ENCODE peak calls at places on chromosomes 13 and 19, in seven cellular contexts. One of them, this sample, is unnamed.
A peak's percentile ranks its signal among the peaks of the same experiment; 100 is the strongest.

GRCh38 chr13:108044929-108045328 is 170.4 kb downstream of the LIG4 start:
- DNase-seq in adipocyte: no peak
- DNase-seq in Peyer's patch: no peak
- DNase-seq in neuronal stem cell: no peak
- DNase-seq in Karpas-422: no peak
- DNase-seq in effector memory CD4-positive, alpha-beta T cell: no peak
- DNase-seq in psoas muscle: no peak
- DNase-seq in this sample: no peak

GRCh38 chr13:99086869-99087129 is 108.9 kb upstream of the DOCK9 start:
- DNase-seq in adipocyte: no peak
- DNase-seq in Peyer's patch: peak; percentile 36
- DNase-seq in neuronal stem cell: peak; percentile 31
- DNase-seq in Karpas-422: no peak
- DNase-seq in effector memory CD4-positive, alpha-beta T cell: no peak
- DNase-seq in psoas muscle: peak; percentile 68
- DNase-seq in this sample: no peak

GRCh38 chr13:49615844-49616687 is 12.2 kb upstream of the ARL11 start:
- DNase-seq in adipocyte: no peak
- DNase-seq in Peyer's patch: no peak
- DNase-seq in neuronal stem cell: no peak
- DNase-seq in Karpas-422: no peak
- DNase-seq in effector memory CD4-positive, alpha-beta T cell: no peak
- DNase-seq in psoas muscle: no peak
- DNase-seq in this sample: no peak

GRCh38 chr13:34419025-34419424 is 523.0 kb upstream of the NBEA start:
- DNase-seq in adipocyte: no peak
- DNase-seq in Peyer's patch: no peak
- DNase-seq in neuronal stem cell: no peak
- DNase-seq in Karpas-422: no peak
- DNase-seq in effector memory CD4-positive, alpha-beta T cell: no peak
- DNase-seq in psoas muscle: no peak
- DNase-seq in this sample: no peak

GRCh38 chr13:35514801-35515502 is 38.5 kb upstream of the MAB21L1 start:
- DNase-seq in adipocyte: no peak
- DNase-seq in Peyer's patch: no peak
- DNase-seq in neuronal stem cell: no peak
- DNase-seq in Karpas-422: no peak
- DNase-seq in effector memory CD4-positive, alpha-beta T cell: no peak
- DNase-seq in psoas muscle: no peak
- DNase-seq in this sample: no peak

GRCh38 chr13:98586400-98587144 is 9.7 kb upstream of the STK24 start:
- DNase-seq in adipocyte: no peak
- DNase-seq in Peyer's patch: no peak
- DNase-seq in neuronal stem cell: no peak
- DNase-seq in Karpas-422: peak; percentile 25
- DNase-seq in effector memory CD4-positive, alpha-beta T cell: no peak
- DNase-seq in psoas muscle: no peak
- DNase-seq in this sample: no peak

GRCh38 chr13:77310579-77311279 is 16.2 kb downstream of the MYCBP2 start:
- DNase-seq in adipocyte: peak; percentile 31
- DNase-seq in Peyer's patch: no peak
- DNase-seq in neuronal stem cell: no peak
- DNase-seq in Karpas-422: no peak
- DNase-seq in effector memory CD4-positive, alpha-beta T cell: no peak
- DNase-seq in psoas muscle: no peak
- DNase-seq in this sample: no peak

GRCh38 chr13:34990399-34991224 is 48.5 kb downstream of the NBEA start:
- DNase-seq in adipocyte: no peak
- DNase-seq in Peyer's patch: no peak
- DNase-seq in neuronal stem cell: no peak
- DNase-seq in Karpas-422: no peak
- DNase-seq in effector memory CD4-positive, alpha-beta T cell: no peak
- DNase-seq in psoas muscle: no peak
- DNase-seq in this sample: no peak

GRCh38 chr19:54469496-54469934 is 3.6 kb downstream of the CDC42EP5 start:
- DNase-seq in adipocyte: no peak
- DNase-seq in Peyer's patch: no peak
- DNase-seq in neuronal stem cell: no peak
- DNase-seq in Karpas-422: no peak
- DNase-seq in effector memory CD4-positive, alpha-beta T cell: no peak
- DNase-seq in psoas muscle: peak; percentile 79
- DNase-seq in this sample: peak; percentile 42

GRCh38 chr13:57740719-57741118 is 109.2 kb downstream of the PCDH17 start:
- DNase-seq in adipocyte: no peak
- DNase-seq in Peyer's patch: no peak
- DNase-seq in neuronal stem cell: no peak
- DNase-seq in Karpas-422: no peak
- DNase-seq in effector memory CD4-positive, alpha-beta T cell: no peak
- DNase-seq in psoas muscle: no peak
- DNase-seq in this sample: no peak

GRCh38 chr13:63279136-63279535 is 1863.5 kb upstream of the PCDH20 start:
- DNase-seq in adipocyte: no peak
- DNase-seq in Peyer's patch: no peak
- DNase-seq in neuronal stem cell: no peak
- DNase-seq in Karpas-422: no peak
- DNase-seq in effector memory CD4-positive, alpha-beta T cell: no peak
- DNase-seq in psoas muscle: no peak
- DNase-seq in this sample: no peak

GRCh38 chr19:39928357-39928725 is 6.1 kb downstream of the FCGBP start:
- DNase-seq in adipocyte: no peak
- DNase-seq in Peyer's patch: no peak
- DNase-seq in neuronal stem cell: no peak
- DNase-seq in Karpas-422: peak; percentile 33
- DNase-seq in effector memory CD4-positive, alpha-beta T cell: no peak
- DNase-seq in psoas muscle: no peak
- DNase-seq in this sample: no peak

GRCh38 chr13:95677564-95678386 is 836 bp downstream of the DNAJC3 start:
- DNase-seq in adipocyte: peak; percentile 66
- DNase-seq in Peyer's patch: peak; percentile 45
- DNase-seq in neuronal stem cell: peak; percentile 38
- DNase-seq in Karpas-422: peak; percentile 68
- DNase-seq in effector memory CD4-positive, alpha-beta T cell: no peak
- DNase-seq in psoas muscle: no peak
- DNase-seq in this sample: no peak

GRCh38 chr13:36105726-36106125 is 25.5 kb downstream of the DCLK1 start:
- DNase-seq in adipocyte: no peak
- DNase-seq in Peyer's patch: no peak
- DNase-seq in neuronal stem cell: no peak
- DNase-seq in Karpas-422: no peak
- DNase-seq in effector memory CD4-positive, alpha-beta T cell: no peak
- DNase-seq in psoas muscle: no peak
- DNase-seq in this sample: no peak

GRCh38 chr19:9991425-9992191 is 18.7 kb downstream of the COL5A3 start:
- DNase-seq in adipocyte: no peak
- DNase-seq in Peyer's patch: no peak
- DNase-seq in neuronal stem cell: no peak
- DNase-seq in Karpas-422: no peak
- DNase-seq in effector memory CD4-positive, alpha-beta T cell: no peak
- DNase-seq in psoas muscle: no peak
- DNase-seq in this sample: no peak

GRCh38 chr19:51091895-51092873 is 9.5 kb upstream of the KLK14 start:
- DNase-seq in adipocyte: no peak
- DNase-seq in Peyer's patch: no peak
- DNase-seq in neuronal stem cell: no peak
- DNase-seq in Karpas-422: no peak
- DNase-seq in effector memory CD4-positive, alpha-beta T cell: no peak
- DNase-seq in psoas muscle: no peak
- DNase-seq in this sample: no peak

GRCh38 chr13:55361141-55361540 is 1779.6 kb upstream of the PRR20A start:
- DNase-seq in adipocyte: no peak
- DNase-seq in Peyer's patch: no peak
- DNase-seq in neuronal stem cell: no peak
- DNase-seq in Karpas-422: no peak
- DNase-seq in effector memory CD4-positive, alpha-beta T cell: no peak
- DNase-seq in psoas muscle: no peak
- DNase-seq in this sample: no peak

GRCh38 chr13:113029487-113030258 is 60.7 kb downstream of the MCF2L start:
- DNase-seq in adipocyte: peak; percentile 59
- DNase-seq in Peyer's patch: no peak
- DNase-seq in neuronal stem cell: peak; percentile 59
- DNase-seq in Karpas-422: peak; percentile 70
- DNase-seq in effector memory CD4-positive, alpha-beta T cell: no peak
- DNase-seq in psoas muscle: no peak
- DNase-seq in this sample: peak; percentile 98

GRCh38 chr19:19642506-19643157 is 825 bp downstream of the GMIP start:
- DNase-seq in adipocyte: peak; percentile 47
- DNase-seq in Peyer's patch: peak; percentile 69
- DNase-seq in neuronal stem cell: no peak
- DNase-seq in Karpas-422: peak; percentile 63
- DNase-seq in effector memory CD4-positive, alpha-beta T cell: peak; percentile 25
- DNase-seq in psoas muscle: no peak
- DNase-seq in this sample: no peak

GRCh38 chr19:51681286-51681956 is 11.7 kb upstream of the SPACA6 start:
- DNase-seq in adipocyte: no peak
- DNase-seq in Peyer's patch: no peak
- DNase-seq in neuronal stem cell: no peak
- DNase-seq in Karpas-422: peak; percentile 69
- DNase-seq in effector memory CD4-positive, alpha-beta T cell: no peak
- DNase-seq in psoas muscle: no peak
- DNase-seq in this sample: no peak

GRCh38 chr13:97219226-97219625 is 2.9 kb upstream of the MBNL2 start:
- DNase-seq in adipocyte: no peak
- DNase-seq in Peyer's patch: no peak
- DNase-seq in neuronal stem cell: no peak
- DNase-seq in Karpas-422: no peak
- DNase-seq in effector memory CD4-positive, alpha-beta T cell: no peak
- DNase-seq in psoas muscle: no peak
- DNase-seq in this sample: no peak

GRCh38 chr13:112073245-112074138 is 6.5 kb downstream of the SOX1 start:
- DNase-seq in adipocyte: no peak
- DNase-seq in Peyer's patch: no peak
- DNase-seq in neuronal stem cell: peak; percentile 90
- DNase-seq in Karpas-422: no peak
- DNase-seq in effector memory CD4-positive, alpha-beta T cell: no peak
- DNase-seq in psoas muscle: no peak
- DNase-seq in this sample: peak; percentile 95

GRCh38 chr19:18408053-18408476 is 10.6 kb upstream of the LRRC25 start:
- DNase-seq in adipocyte: no peak
- DNase-seq in Peyer's patch: peak; percentile 90
- DNase-seq in neuronal stem cell: no peak
- DNase-seq in Karpas-422: peak; percentile 96
- DNase-seq in effector memory CD4-positive, alpha-beta T cell: no peak
- DNase-seq in psoas muscle: peak; percentile 66
- DNase-seq in this sample: peak; percentile 83

GRCh38 chr19:13102666-13103584 is at the start of gene LYL1:
- DNase-seq in adipocyte: no peak
- DNase-seq in Peyer's patch: peak; percentile 84
- DNase-seq in neuronal stem cell: no peak
- DNase-seq in Karpas-422: peak; percentile 94
- DNase-seq in effector memory CD4-positive, alpha-beta T cell: no peak
- DNase-seq in psoas muscle: peak; percentile 88
- DNase-seq in this sample: peak; percentile 95

GRCh38 chr19:3642987-3643386 is 16.4 kb upstream of the CACTIN start:
- DNase-seq in adipocyte: peak; percentile 10
- DNase-seq in Peyer's patch: no peak
- DNase-seq in neuronal stem cell: no peak
- DNase-seq in Karpas-422: peak; percentile 57
- DNase-seq in effector memory CD4-positive, alpha-beta T cell: no peak
- DNase-seq in psoas muscle: no peak
- DNase-seq in this sample: peak; percentile 91
- H3K4me3 ChIP-seq in adipocyte: no peak overlapping the region
- H3K4me3 ChIP-seq in Peyer's patch: no peak overlapping the region
- H3K4me3 ChIP-seq in neuronal stem cell: no peak overlapping the region
- H3K4me3 ChIP-seq in Karpas-422: no peak overlapping the region
- H3K4me3 ChIP-seq in effector memory CD4-positive, alpha-beta T cell: no peak overlapping the region
- H3K4me3 ChIP-seq in psoas muscle: no peak overlapping the region
- H3K4me3 ChIP-seq in this sample: peak overlapping the region; percentile 35

DNA sequence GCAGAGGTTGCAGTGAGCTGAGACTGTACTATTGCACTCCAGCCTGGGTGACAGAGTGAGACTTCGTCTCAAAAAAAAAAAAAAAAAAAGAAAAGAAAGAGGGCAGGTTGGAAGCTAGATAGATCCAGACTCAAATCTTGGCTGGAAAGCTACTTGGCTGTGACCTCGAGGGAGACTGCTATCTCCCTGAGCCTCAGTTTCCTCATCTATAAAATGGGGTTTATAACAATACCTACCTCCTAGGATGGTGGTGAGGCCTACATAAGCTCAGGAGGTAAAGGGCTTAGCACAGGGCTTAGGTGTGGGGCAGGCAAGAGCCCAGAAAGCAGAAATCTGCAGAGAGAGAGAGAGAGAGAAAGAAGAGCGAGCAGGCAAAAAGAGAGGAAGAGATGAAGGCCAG is 24.2 kb upstream of the DACT3 start:
- DNase-seq in adipocyte: no peak
- DNase-seq in Peyer's patch: no peak
- DNase-seq in neuronal stem cell: no peak
- DNase-seq in Karpas-422: no peak
- DNase-seq in effector memory CD4-positive, alpha-beta T cell: no peak
- DNase-seq in psoas muscle: no peak
- DNase-seq in this sample: no peak
- H3K36me3 ChIP-seq in adipocyte: peaks cover 43% of the 10 kb centered on the region
- H3K36me3 ChIP-seq in Peyer's patch: no peaks in the 10 kb centered on the region
- H3K36me3 ChIP-seq in neuronal stem cell: peaks cover 34% of the 10 kb centered on the region
- H3K36me3 ChIP-seq in Karpas-422: peaks cover 14% of the 10 kb centered on the region
- H3K36me3 ChIP-seq in effector memory CD4-positive, alpha-beta T cell: peaks cover 70% of the 10 kb centered on the region
- H3K36me3 ChIP-seq in psoas muscle: peaks cover 85% of the 10 kb centered on the region
- H3K36me3 ChIP-seq in this sample: peaks cover 34% of the 10 kb centered on the region

GRCh38 chr19:41771410-41771809 is 16.1 kb downstream of the CEACAM6 start:
- DNase-seq in adipocyte: no peak
- DNase-seq in Peyer's patch: no peak
- DNase-seq in neuronal stem cell: no peak
- DNase-seq in Karpas-422: no peak
- DNase-seq in effector memory CD4-positive, alpha-beta T cell: no peak
- DNase-seq in psoas muscle: no peak
- DNase-seq in this sample: no peak

GRCh38 chr19:41774515-41774980 is 19.2 kb downstream of the CEACAM6 start:
- DNase-seq in adipocyte: no peak
- DNase-seq in Peyer's patch: no peak
- DNase-seq in neuronal stem cell: no peak
- DNase-seq in Karpas-422: no peak
- DNase-seq in effector memory CD4-positive, alpha-beta T cell: peak; percentile 40
- DNase-seq in psoas muscle: no peak
- DNase-seq in this sample: no peak

GRCh38 chr19:41776700-41777099 is 19.7 kb upstream of the CEACAM3 start:
- DNase-seq in adipocyte: no peak
- DNase-seq in Peyer's patch: no peak
- DNase-seq in neuronal stem cell: no peak
- DNase-seq in Karpas-422: no peak
- DNase-seq in effector memory CD4-positive, alpha-beta T cell: no peak
- DNase-seq in psoas muscle: no peak
- DNase-seq in this sample: no peak
- H3K27me3 ChIP-seq in adipocyte: peaks cover 31% of the 10 kb centered on the region
- H3K27me3 ChIP-seq in Peyer's patch: no peaks in the 10 kb centered on the region
- H3K27me3 ChIP-seq in neuronal stem cell: no peaks in the 10 kb centered on the region
- H3K27me3 ChIP-seq in Karpas-422: no peaks in the 10 kb centered on the region
- H3K27me3 ChIP-seq in effector memory CD4-positive, alpha-beta T cell: peaks cover 5% of the 10 kb centered on the region
- H3K27me3 ChIP-seq in psoas muscle: no peaks in the 10 kb centered on the region
- H3K27me3 ChIP-seq in this sample: no peaks in the 10 kb centered on the region

DNA sequence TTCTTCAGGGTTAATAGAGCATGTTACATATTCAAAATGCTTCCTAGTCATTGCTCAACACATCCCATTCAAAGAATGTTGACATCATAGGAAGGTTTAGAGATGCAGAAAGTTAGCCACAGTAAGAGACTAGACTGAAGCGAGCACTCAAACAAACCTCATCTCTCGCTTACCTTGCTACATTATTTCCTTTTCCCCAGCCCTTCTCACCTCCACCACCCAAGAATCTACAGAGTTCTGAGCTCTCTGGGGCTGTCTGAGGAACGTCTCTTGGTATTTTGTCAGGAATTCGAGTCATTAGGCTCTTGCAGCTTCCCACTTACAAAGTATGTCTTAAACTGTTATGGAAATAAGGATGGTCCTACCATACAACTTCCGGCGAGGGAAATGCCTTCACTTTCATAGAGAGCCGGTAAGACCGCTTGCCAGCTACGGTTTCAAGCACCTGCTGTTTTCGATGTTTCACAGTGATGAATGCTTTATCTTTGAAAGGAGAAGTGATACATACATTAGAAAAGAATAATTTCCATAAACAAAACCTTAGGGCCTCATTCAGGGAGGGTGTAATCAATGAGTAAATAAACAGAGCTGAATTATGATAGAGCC is 65.1 kb downstream of the FLT1 start:
- DNase-seq in adipocyte: peak; percentile 69
- DNase-seq in Peyer's patch: peak; percentile 61
- DNase-seq in neuronal stem cell: no peak
- DNase-seq in Karpas-422: no peak
- DNase-seq in effector memory CD4-positive, alpha-beta T cell: no peak
- DNase-seq in psoas muscle: no peak
- DNase-seq in this sample: peak; percentile 25
- H3K4me3 ChIP-seq in adipocyte: no peak overlapping the region
- H3K4me3 ChIP-seq in Peyer's patch: no peak overlapping the region
- H3K4me3 ChIP-seq in neuronal stem cell: no peak overlapping the region
- H3K4me3 ChIP-seq in Karpas-422: no peak overlapping the region
- H3K4me3 ChIP-seq in effector memory CD4-positive, alpha-beta T cell: no peak overlapping the region
- H3K4me3 ChIP-seq in psoas muscle: no peak overlapping the region
- H3K4me3 ChIP-seq in this sample: no peak overlapping the region

This sample was measured in H7.